ENCODE peak calls at places on chromosomes 3 and 15, in four cellular contexts. One of them, this sample, is unnamed.

GRCh38 chr3:43104786-43105185 is 1.1 kb downstream of the POMGNT2 start:
- DNase-seq in GM12878: no peak
- DNase-seq in HepG2: no peak
- DNase-seq in K562: no peak
- DNase-seq in this sample: no peak

GRCh38 chr3:136559896-136560295 is 192.3 kb downstream of the STAG1 start:
- DNase-seq in HepG2: no peak
- DNase-seq in K562: no peak
- DNase-seq in GM12878: no peak
- DNase-seq in this sample: no peak

GRCh38 chr15:58453931-58454793 is 22.4 kb downstream of the LIPC start:
- DNase-seq in GM12878: no peak
- DNase-seq in K562: peak; percentile 25
- DNase-seq in HepG2: no peak
- DNase-seq in this sample: no peak

GRCh38 chr15:68966996-68967395 is 36.7 kb downstream of the SPESP1 start:
- DNase-seq in K562: no peak
- DNase-seq in HepG2: no peak
- DNase-seq in GM12878: no peak
- DNase-seq in this sample: no peak

GRCh38 chr3:140529096-140529495 is 148.8 kb upstream of the TRIM42 start:
- DNase-seq in GM12878: no peak
- DNase-seq in K562: no peak
- DNase-seq in HepG2: no peak
- DNase-seq in this sample: no peak

GRCh38 chr3:94101860-94102259 is 39.0 kb downstream of the NSUN3 start:
- DNase-seq in GM12878: no peak
- DNase-seq in HepG2: no peak
- DNase-seq in K562: no peak
- DNase-seq in this sample: no peak

GRCh38 chr3:154334973-154335420 is 10.7 kb upstream of the DHX36 start:
- DNase-seq in K562: no peak
- DNase-seq in GM12878: no peak
- DNase-seq in HepG2: peak; percentile 20
- DNase-seq in this sample: no peak

GRCh38 chr15:89127054-89127702 is 38.9 kb downstream of the ABHD2 start:
- DNase-seq in HepG2: no peak
- DNase-seq in GM12878: no peak
- DNase-seq in K562: no peak
- DNase-seq in this sample: no peak

GRCh38 chr15:96947830-96948229 is 617.3 kb downstream of the NR2F2 start:
- DNase-seq in K562: no peak
- DNase-seq in HepG2: no peak
- DNase-seq in GM12878: no peak
- DNase-seq in this sample: peak; percentile 38

DNA sequence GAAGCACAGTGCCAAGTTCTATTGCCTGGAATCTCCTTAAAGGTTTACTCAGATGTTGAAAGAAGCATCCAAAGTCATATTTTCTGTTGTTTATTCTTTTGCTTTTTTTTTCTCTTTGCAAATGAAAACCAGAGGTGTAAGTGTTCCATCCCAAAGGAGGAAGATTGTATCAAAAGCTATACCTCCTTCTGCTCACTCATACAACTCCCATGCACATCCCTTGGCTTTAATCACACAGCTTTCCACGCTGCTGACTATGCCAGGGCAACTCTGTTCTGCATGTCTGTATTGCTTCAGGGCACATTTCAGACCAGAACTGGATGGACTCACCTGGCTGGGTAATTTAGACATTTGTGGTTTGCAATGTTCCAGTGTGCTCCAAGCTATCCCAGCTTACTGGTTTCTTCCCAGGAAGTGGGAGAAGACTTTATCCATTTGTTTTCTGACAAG is 399.6 kb upstream of the TBL1XR1 start:
- DNase-seq in K562: no peak
- DNase-seq in GM12878: no peak
- DNase-seq in HepG2: no peak
- DNase-seq in this sample: no peak
- TF ChIP-seq CBFB in K562: no peak
- TF ChIP-seq CBFB in GM12878: no peak
- TF ChIP-seq CBFB in HepG2: no peak
- TF ChIP-seq CBFB in this sample: no peak

DNA sequence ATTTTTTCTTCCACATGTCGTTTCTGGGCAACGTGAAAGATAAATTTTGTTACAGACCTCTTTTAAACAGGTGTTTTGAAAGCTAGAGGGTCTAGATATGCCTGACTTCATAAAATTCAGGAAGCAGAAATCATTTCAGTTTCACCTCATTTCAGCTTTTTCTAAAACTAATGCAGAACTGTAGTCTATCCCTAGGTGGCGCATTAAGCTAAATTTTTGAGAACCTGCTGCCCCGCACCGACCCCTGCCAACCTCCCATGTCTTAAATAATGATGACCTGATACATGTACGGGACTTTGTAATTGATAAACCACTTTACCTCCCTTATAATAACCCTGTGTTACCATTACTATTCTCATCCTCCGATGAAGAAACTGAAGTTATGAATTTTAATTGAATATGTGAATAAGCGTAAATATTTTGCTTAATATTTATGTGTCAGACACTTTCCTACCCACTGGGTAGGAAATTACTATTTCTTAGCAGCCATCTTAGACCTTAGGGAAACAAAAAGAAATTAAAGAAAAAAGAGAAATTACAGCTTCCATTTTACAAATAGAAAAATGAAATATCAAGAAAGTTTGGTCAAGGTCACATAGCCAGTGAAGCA is 78.7 kb upstream of the GCNT3 start:
- DNase-seq in GM12878: no peak
- DNase-seq in K562: peak; percentile 48
- DNase-seq in HepG2: peak; percentile 41
- DNase-seq in this sample: peak; percentile 25
- TF ChIP-seq CBFB in GM12878: no peak
- TF ChIP-seq CBFB in K562: no peak
- TF ChIP-seq CBFB in HepG2: no peak
- TF ChIP-seq CBFB in this sample: no peak

GRCh38 chr3:13885704-13886010 is 5.8 kb upstream of the WNT7A start:
- DNase-seq in HepG2: no peak
- DNase-seq in K562: no peak
- DNase-seq in GM12878: no peak
- DNase-seq in this sample: no peak
- TF ChIP-seq CBFB in HepG2: no peak
- TF ChIP-seq CBFB in K562: no peak
- TF ChIP-seq CBFB in GM12878: no peak
- TF ChIP-seq CBFB in this sample: no peak

GRCh38 chr3:48030188-48030587 is 14.0 kb upstream of the MAP4 start:
- DNase-seq in K562: no peak
- DNase-seq in HepG2: no peak
- DNase-seq in GM12878: no peak
- DNase-seq in this sample: no peak
- TF ChIP-seq CBFB in K562: no peak
- TF ChIP-seq CBFB in HepG2: no peak
- TF ChIP-seq CBFB in GM12878: no peak
- TF ChIP-seq CBFB in this sample: no peak

DNA sequence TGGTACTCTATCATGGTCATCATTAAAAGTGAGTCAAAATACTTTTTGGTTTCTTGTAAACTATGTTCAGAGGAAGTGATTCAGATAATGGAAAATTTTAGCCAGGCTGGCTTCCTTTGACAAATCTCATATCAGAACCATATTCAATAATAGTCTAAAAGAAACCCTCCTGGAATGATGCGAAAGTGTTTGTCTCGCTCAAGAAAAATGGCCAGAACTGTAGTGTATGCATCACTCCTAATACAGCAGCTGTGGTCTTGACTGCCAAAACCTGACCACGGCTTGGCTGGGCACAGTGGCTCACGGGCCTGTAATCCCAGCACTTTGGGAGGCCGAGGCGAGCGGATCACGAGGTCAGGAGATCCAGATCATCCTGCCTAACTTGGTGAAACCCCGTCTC is 35.6 kb upstream of the KCNMB2 start:
- DNase-seq in K562: no peak
- DNase-seq in HepG2: no peak
- DNase-seq in GM12878: no peak
- DNase-seq in this sample: no peak
- TF ChIP-seq CBFB in K562: no peak
- TF ChIP-seq CBFB in HepG2: no peak
- TF ChIP-seq CBFB in GM12878: no peak
- TF ChIP-seq CBFB in this sample: no peak

This sample was measured in WTC11.